ENCODE peak calls at places on chromosomes 5 and 9, in seven cellular contexts. One of them, this sample, is unnamed.

GRCh38 chr9:84258371-84258770 is 82.2 kb downstream of the SLC28A3 start:
- DNase-seq in hepatocyte: no peak
- DNase-seq in kidney epithelial cell: no peak
- DNase-seq in activated T-cell treated with anti-CD3 and anti-CD28 coated beads for 1 hour: no peak
- DNase-seq in HT1080: no peak
- DNase-seq in astrocyte of the cerebellum: no peak
- DNase-seq in tibial artery: no peak
- DNase-seq in this sample: no peak

GRCh38 chr5:81626524-81626923 is 124.4 kb downstream of the SSBP2 start:
- DNase-seq in hepatocyte: peak
- DNase-seq in kidney epithelial cell: peak
- DNase-seq in activated T-cell treated with anti-CD3 and anti-CD28 coated beads for 1 hour: no peak
- DNase-seq in HT1080: peak
- DNase-seq in astrocyte of the cerebellum: no peak
- DNase-seq in tibial artery: no peak
- DNase-seq in this sample: no peak

GRCh38 chr9:108606408-108606807 is 249.4 kb downstream of the ACTL7B start:
- DNase-seq in hepatocyte: no peak
- DNase-seq in kidney epithelial cell: no peak
- DNase-seq in activated T-cell treated with anti-CD3 and anti-CD28 coated beads for 1 hour: no peak
- DNase-seq in HT1080: no peak
- DNase-seq in astrocyte of the cerebellum: no peak
- DNase-seq in tibial artery: no peak
- DNase-seq in this sample: no peak

GRCh38 chr5:13746026-13746425 is 198.5 kb downstream of the DNAH5 start:
- DNase-seq in hepatocyte: no peak
- DNase-seq in kidney epithelial cell: no peak
- DNase-seq in activated T-cell treated with anti-CD3 and anti-CD28 coated beads for 1 hour: no peak
- DNase-seq in HT1080: peak
- DNase-seq in astrocyte of the cerebellum: no peak
- DNase-seq in tibial artery: no peak
- DNase-seq in this sample: no peak

GRCh38 chr9:37908698-37909186 is 4.8 kb upstream of the SLC25A51 start:
- DNase-seq in hepatocyte: peak
- DNase-seq in kidney epithelial cell: no peak
- DNase-seq in activated T-cell treated with anti-CD3 and anti-CD28 coated beads for 1 hour: no peak
- DNase-seq in HT1080: peak
- DNase-seq in astrocyte of the cerebellum: no peak
- DNase-seq in tibial artery: peak
- DNase-seq in this sample: no peak

GRCh38 chr5:107670028-107670926 is 460 bp downstream of the EFNA5 start:
- DNase-seq in hepatocyte: peak
- DNase-seq in kidney epithelial cell: no peak
- DNase-seq in activated T-cell treated with anti-CD3 and anti-CD28 coated beads for 1 hour: no peak
- DNase-seq in HT1080: peak
- DNase-seq in astrocyte of the cerebellum: no peak
- DNase-seq in tibial artery: peak
- DNase-seq in this sample: no peak

GRCh38 chr5:142779163-142779562 is 9.0 kb downstream of the ARHGAP26 start:
- DNase-seq in hepatocyte: no peak
- DNase-seq in kidney epithelial cell: no peak
- DNase-seq in activated T-cell treated with anti-CD3 and anti-CD28 coated beads for 1 hour: no peak
- DNase-seq in HT1080: peak
- DNase-seq in astrocyte of the cerebellum: peak
- DNase-seq in tibial artery: no peak
- DNase-seq in this sample: no peak

GRCh38 chr5:43627028-43627427 is 24.0 kb downstream of the NNT start:
- DNase-seq in hepatocyte: peak
- DNase-seq in kidney epithelial cell: no peak
- DNase-seq in activated T-cell treated with anti-CD3 and anti-CD28 coated beads for 1 hour: no peak
- DNase-seq in HT1080: peak
- DNase-seq in astrocyte of the cerebellum: no peak
- DNase-seq in tibial artery: peak
- DNase-seq in this sample: no peak

GRCh38 chr5:35538198-35538931 is 79.3 kb upstream of the SPEF2 start:
- DNase-seq in hepatocyte: no peak
- DNase-seq in kidney epithelial cell: no peak
- DNase-seq in activated T-cell treated with anti-CD3 and anti-CD28 coated beads for 1 hour: no peak
- DNase-seq in HT1080: no peak
- DNase-seq in astrocyte of the cerebellum: no peak
- DNase-seq in tibial artery: no peak
- DNase-seq in this sample: no peak

GRCh38 chr9:70534058-70534457 is 119.6 kb upstream of the KLF9 start:
- DNase-seq in hepatocyte: no peak
- DNase-seq in kidney epithelial cell: no peak
- DNase-seq in activated T-cell treated with anti-CD3 and anti-CD28 coated beads for 1 hour: no peak
- DNase-seq in HT1080: no peak
- DNase-seq in astrocyte of the cerebellum: no peak
- DNase-seq in tibial artery: no peak
- DNase-seq in this sample: no peak

GRCh38 chr5:141515946-141516647 is 27.2 kb downstream of the PCDHGC5 start:
- DNase-seq in hepatocyte: no peak
- DNase-seq in kidney epithelial cell: no peak
- DNase-seq in activated T-cell treated with anti-CD3 and anti-CD28 coated beads for 1 hour: no peak
- DNase-seq in HT1080: no peak
- DNase-seq in astrocyte of the cerebellum: no peak
- DNase-seq in tibial artery: no peak
- DNase-seq in this sample: no peak

GRCh38 chr5:138597660-138598400 is 22.6 kb upstream of the HSPA9 start:
- DNase-seq in hepatocyte: no peak
- DNase-seq in kidney epithelial cell: no peak
- DNase-seq in activated T-cell treated with anti-CD3 and anti-CD28 coated beads for 1 hour: no peak
- DNase-seq in HT1080: no peak
- DNase-seq in astrocyte of the cerebellum: no peak
- DNase-seq in tibial artery: no peak
- DNase-seq in this sample: no peak

GRCh38 chr9:131402073-131402472 is 8.2 kb downstream of the PRRC2B start:
- DNase-seq in hepatocyte: no peak
- DNase-seq in kidney epithelial cell: no peak
- DNase-seq in activated T-cell treated with anti-CD3 and anti-CD28 coated beads for 1 hour: no peak
- DNase-seq in HT1080: peak
- DNase-seq in astrocyte of the cerebellum: no peak
- DNase-seq in tibial artery: no peak
- DNase-seq in this sample: no peak

GRCh38 chr9:123757547-123757946 is 172.4 kb downstream of the DENND1A start:
- DNase-seq in hepatocyte: peak
- DNase-seq in kidney epithelial cell: no peak
- DNase-seq in activated T-cell treated with anti-CD3 and anti-CD28 coated beads for 1 hour: no peak
- DNase-seq in HT1080: no peak
- DNase-seq in astrocyte of the cerebellum: no peak
- DNase-seq in tibial artery: no peak
- DNase-seq in this sample: no peak

GRCh38 chr9:4375424-4376195 is 75.7 kb upstream of the GLIS3 start:
- DNase-seq in hepatocyte: peak
- DNase-seq in kidney epithelial cell: no peak
- DNase-seq in activated T-cell treated with anti-CD3 and anti-CD28 coated beads for 1 hour: no peak
- DNase-seq in HT1080: peak
- DNase-seq in astrocyte of the cerebellum: peak
- DNase-seq in tibial artery: no peak
- DNase-seq in this sample: no peak

GRCh38 chr9:77588319-77588937 is 59.7 kb downstream of the GNA14 start:
- DNase-seq in hepatocyte: peak
- DNase-seq in kidney epithelial cell: peak
- DNase-seq in activated T-cell treated with anti-CD3 and anti-CD28 coated beads for 1 hour: no peak
- DNase-seq in HT1080: peak
- DNase-seq in astrocyte of the cerebellum: peak
- DNase-seq in tibial artery: no peak
- DNase-seq in this sample: no peak

GRCh38 chr5:64144429-64145215 is 21.0 kb upstream of the RNF180 start:
- DNase-seq in hepatocyte: no peak
- DNase-seq in kidney epithelial cell: no peak
- DNase-seq in activated T-cell treated with anti-CD3 and anti-CD28 coated beads for 1 hour: no peak
- DNase-seq in HT1080: peak
- DNase-seq in astrocyte of the cerebellum: no peak
- DNase-seq in tibial artery: no peak
- DNase-seq in this sample: no peak

GRCh38 chr9:68706579-68707201 is 1.6 kb downstream of the PIP5K1B start:
- DNase-seq in hepatocyte: no peak
- DNase-seq in kidney epithelial cell: no peak
- DNase-seq in activated T-cell treated with anti-CD3 and anti-CD28 coated beads for 1 hour: no peak
- DNase-seq in HT1080: no peak
- DNase-seq in astrocyte of the cerebellum: no peak
- DNase-seq in tibial artery: no peak
- DNase-seq in this sample: no peak

GRCh38 chr5:177327539-177328522 is 16.1 kb upstream of the MXD3 start:
- DNase-seq in hepatocyte: no peak
- DNase-seq in kidney epithelial cell: peak
- DNase-seq in activated T-cell treated with anti-CD3 and anti-CD28 coated beads for 1 hour: no peak
- DNase-seq in HT1080: peak
- DNase-seq in astrocyte of the cerebellum: peak
- DNase-seq in tibial artery: no peak
- DNase-seq in this sample: no peak

GRCh38 chr5:148374693-148375360 is 8.9 kb upstream of the FBXO38 start:
- DNase-seq in hepatocyte: peak
- DNase-seq in kidney epithelial cell: peak
- DNase-seq in activated T-cell treated with anti-CD3 and anti-CD28 coated beads for 1 hour: no peak
- DNase-seq in HT1080: peak
- DNase-seq in astrocyte of the cerebellum: peak
- DNase-seq in tibial artery: peak
- DNase-seq in this sample: no peak

GRCh38 chr5:179324760-179325295 is 20.4 kb downstream of the ADAMTS2 start:
- DNase-seq in hepatocyte: no peak
- DNase-seq in kidney epithelial cell: no peak
- DNase-seq in activated T-cell treated with anti-CD3 and anti-CD28 coated beads for 1 hour: no peak
- DNase-seq in HT1080: no peak
- DNase-seq in astrocyte of the cerebellum: no peak
- DNase-seq in tibial artery: no peak
- DNase-seq in this sample: no peak

GRCh38 chr5:170112876-170113516 is 7.3 kb downstream of the FOXI1 start:
- DNase-seq in hepatocyte: no peak
- DNase-seq in kidney epithelial cell: no peak
- DNase-seq in activated T-cell treated with anti-CD3 and anti-CD28 coated beads for 1 hour: no peak
- DNase-seq in HT1080: no peak
- DNase-seq in astrocyte of the cerebellum: no peak
- DNase-seq in tibial artery: no peak
- DNase-seq in this sample: no peak

This sample was measured in CD4-positive, alpha-beta T cell.